ENCODE peak calls at places on chromosomes 5 and 9, in ten cellular contexts. G is body of pancreas, L is tibial artery, E is neuronal stem cell, K is AG04450, T is fibroblast of lung, W is neural progenitor cell, Q is heart left ventricle, I is spleen, Y is ovary. P is an unnamed sample. For H3K9me3, the result is how much of the 10 kb centered on the place peaks cover.

GRCh38 chr5:127820910-127821553 is 117.8 kb downstream of the CCDC192 start:
- DNase-seq in G (no peak), L (no peak), E (no peak), K (no peak), T (peak), W (no peak), Q (no peak), I (no peak), Y (no peak), P (peak)

GRCh38 chr9:136077491-136077890 is 17.6 kb downstream of the NACC2 start:
- DNase-seq in G (no peak), L (no peak), E (no peak), K (no peak), T (no peak), W (no peak), Q (peak), I (no peak), Y (peak), P (no peak)

GRCh38 chr9:91433180-91433579 is 9.5 kb upstream of the NFIL3 start:
- DNase-seq in G (no peak), L (no peak), E (no peak), K (peak), T (peak), W (no peak), Q (no peak), I (no peak), Y (no peak), P (peak)

GRCh38 chr5:6637022-6637421 is 3.8 kb downstream of the SRD5A1 start:
- DNase-seq in G (no peak), L (no peak), E (no peak), K (no peak), T (no peak), W (no peak), Q (no peak), I (no peak), Y (no peak), P (no peak)

GRCh38 chr5:135491552-135492318 is 39.6 kb upstream of the TIFAB start:
- DNase-seq in G (no peak), L (no peak), E (no peak), K (no peak), T (no peak), W (peak), Q (no peak), I (no peak), Y (no peak), P (peak)

GRCh38 chr9:133828338-133828997 is 90.3 kb upstream of the SARDH start:
- DNase-seq in G (no peak), L (no peak), E (no peak), K (no peak), T (no peak), W (no peak), Q (peak), I (no peak), Y (no peak), P (no peak)

GRCh38 chr5:14105717-14106435 is 37.3 kb upstream of the TRIO start:
- DNase-seq in G (peak), L (no peak), E (no peak), K (peak), T (peak), W (no peak), Q (no peak), I (no peak), Y (peak), P (peak)

GRCh38 chr9:79699479-79699878 is 127.7 kb downstream of the TLE4 start:
- DNase-seq in G (no peak), L (no peak), E (no peak), K (no peak), T (no peak), W (no peak), Q (no peak), I (no peak), Y (no peak), P (no peak)

GRCh38 chr5:172603425-172603824 is 37.6 kb upstream of the NEURL1B start:
- DNase-seq in G (no peak), L (no peak), E (peak), K (peak), T (peak), W (peak), Q (no peak), I (peak), Y (peak), P (no peak)

GRCh38 chr9:73219985-73220626 is 68.4 kb downstream of the ANXA1 start:
- DNase-seq in G (no peak), L (no peak), E (no peak), K (no peak), T (peak), W (no peak), Q (no peak), I (no peak), Y (no peak), P (no peak)

GRCh38 chr5:149486726-149487635 is 64.3 kb downstream of the CSNK1A1 start:
- DNase-seq in G (no peak), L (no peak), E (no peak), K (peak), T (peak), W (no peak), Q (no peak), I (no peak), Y (no peak), P (peak)

GRCh38 chr5:91556-92263 is at the start of gene PLEKHG4B:
- DNase-seq in G (no peak), L (no peak), E (peak), K (no peak), T (no peak), W (peak), Q (peak), I (peak), Y (peak), P (no peak)

GRCh38 chr9:16310288-16311145 is 560.0 kb downstream of the BNC2 start:
- DNase-seq in G (no peak), L (no peak), E (no peak), K (no peak), T (no peak), W (peak), Q (no peak), I (no peak), Y (peak), P (no peak)

GRCh38 chr9:98248737-98249474 is 6.5 kb downstream of the TBC1D2 start:
- DNase-seq in G (no peak), L (peak), E (no peak), K (peak), T (peak), W (no peak), Q (peak), I (peak), Y (no peak), P (peak)

GRCh38 chr9:6214903-6215302 is 704 bp upstream of the IL33 start:
- DNase-seq in G (no peak), L (no peak), E (no peak), K (no peak), T (peak), W (no peak), Q (no peak), I (no peak), Y (no peak), P (no peak)

GRCh38 chr5:67693956-67694564 is 497.5 kb upstream of the CD180 start:
- DNase-seq in G (peak), L (peak), E (no peak), K (no peak), T (peak), W (no peak), Q (peak), I (no peak), Y (peak), P (no peak)

GRCh38 chr5:171680485-171680884 is 105.1 kb upstream of the SMIM23 start:
- DNase-seq in G (no peak), L (peak), E (no peak), K (no peak), T (no peak), W (no peak), Q (no peak), I (no peak), Y (no peak), P (no peak)

GRCh38 chr5:144179226-144179625 is 8.6 kb downstream of the KCTD16 start:
- DNase-seq in G (no peak), L (no peak), E (no peak), K (no peak), T (no peak), W (no peak), Q (no peak), I (no peak), Y (no peak), P (no peak)

GRCh38 chr5:108822211-108822947 is 74.7 kb downstream of the FER start:
- DNase-seq in G (no peak), L (no peak), E (no peak), K (no peak), T (no peak), W (no peak), Q (no peak), I (no peak), Y (no peak), P (no peak)

DNA sequence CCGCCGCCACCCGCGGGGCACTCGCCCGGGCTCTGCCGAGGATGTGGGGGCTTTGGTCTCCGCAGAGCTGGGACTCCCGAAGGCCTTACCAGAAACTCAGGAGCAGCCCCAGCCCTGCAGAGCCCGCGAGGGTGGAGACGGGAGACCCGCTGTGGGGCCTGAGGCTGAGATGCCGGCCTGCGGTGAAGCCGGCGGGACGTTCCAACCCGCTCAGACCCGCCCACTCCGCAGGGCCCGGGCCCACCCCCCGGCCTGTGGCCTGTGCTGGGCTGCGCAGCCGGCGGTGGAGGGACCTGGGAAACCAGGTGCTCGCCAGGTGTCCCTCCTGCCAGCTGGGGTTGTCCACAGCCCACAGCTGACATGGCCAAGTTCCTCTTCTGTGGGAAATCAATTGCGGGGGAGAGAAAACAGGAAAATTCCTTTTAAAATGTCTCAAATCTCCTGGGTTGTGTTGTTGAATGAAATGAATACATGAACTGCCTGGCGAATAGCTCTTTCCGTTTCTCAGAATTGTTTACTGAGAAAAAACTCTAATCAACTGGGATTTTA is 48.9 kb upstream of the IRX4 start:
- DNase-seq in G (peak), L (no peak), E (no peak), K (no peak), T (no peak), W (peak), Q (no peak), I (no peak), Y (peak), P (no peak)
- H3K4me3 ChIP-seq in G (peak), L (peak), E (peak), K (no peak), T (no peak), W (peak), Q (peak), I (no peak), Y (peak), P (no peak)

GRCh38 chr9:93111001-93111370 is 15.0 kb downstream of the CARD19 start:
- DNase-seq in G (no peak), L (peak), E (no peak), K (no peak), T (no peak), W (no peak), Q (no peak), I (no peak), Y (peak), P (no peak)
- H3K9me3 ChIP-seq in G (under half), L (under half), E (under half), K (under half), T (under half), W (under half), Q (under half), I (under half), Y (under half), P (under half)

GRCh38 chr5:140141241-140141640 is 15.5 kb downstream of the IGIP start:
- DNase-seq in G (no peak), L (peak), E (no peak), K (peak), T (peak), W (no peak), Q (no peak), I (no peak), Y (no peak), P (no peak)
- H3K4me3 ChIP-seq in G (no peak), L (no peak), E (no peak), K (no peak), T (no peak), W (no peak), Q (no peak), I (no peak), Y (no peak), P (no peak)

DNA sequence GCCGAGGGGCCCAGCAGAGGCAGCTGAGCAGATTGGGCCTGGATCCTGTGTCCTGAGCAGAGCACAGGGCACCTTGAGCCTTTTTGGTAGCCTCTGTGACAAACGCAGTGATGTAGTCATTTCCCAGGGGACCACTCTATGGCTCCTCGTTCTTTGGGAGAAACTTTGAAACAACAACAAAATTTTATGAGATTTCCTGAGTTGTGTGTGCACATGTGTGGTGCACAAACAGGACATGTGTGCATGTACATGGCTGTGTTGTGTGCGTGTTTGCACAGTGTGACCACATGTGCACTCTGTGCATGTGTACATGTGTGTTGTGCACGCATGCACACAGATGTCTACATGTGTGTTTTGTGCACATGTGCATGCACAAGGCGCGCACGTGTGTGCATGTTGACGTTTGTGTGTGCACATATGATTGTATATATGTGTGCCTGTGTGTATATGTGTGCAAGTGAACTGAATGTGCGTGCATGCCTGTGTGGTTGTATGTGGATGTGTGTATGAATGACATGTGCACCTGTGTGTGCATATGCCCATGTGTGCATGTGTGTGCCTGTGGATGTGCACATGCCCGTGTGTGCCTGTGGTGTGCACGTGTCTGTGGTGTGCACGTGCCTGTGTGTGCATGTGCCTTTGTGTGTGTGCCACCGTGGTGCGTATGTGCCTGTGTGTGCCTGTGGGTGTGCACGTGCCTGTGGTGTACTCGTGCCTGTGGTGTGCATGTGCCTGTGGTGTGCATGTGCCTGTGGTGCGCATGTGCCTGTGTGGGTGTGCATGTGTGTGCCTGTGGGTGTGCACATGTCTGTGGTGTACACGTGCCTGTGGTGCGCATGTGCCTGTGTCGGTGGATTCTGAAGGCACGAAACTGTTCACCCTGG is 221.6 kb downstream of the CACNA1B start:
- DNase-seq in G (no peak), L (no peak), E (no peak), K (no peak), T (no peak), W (no peak), Q (peak), I (peak), Y (no peak), P (no peak)
- H3K9me3 ChIP-seq in G (under half), L (under half), E (under half), K (half or more), T (under half), W (under half), Q (under half), I (under half), Y (under half), P (under half)

DNA sequence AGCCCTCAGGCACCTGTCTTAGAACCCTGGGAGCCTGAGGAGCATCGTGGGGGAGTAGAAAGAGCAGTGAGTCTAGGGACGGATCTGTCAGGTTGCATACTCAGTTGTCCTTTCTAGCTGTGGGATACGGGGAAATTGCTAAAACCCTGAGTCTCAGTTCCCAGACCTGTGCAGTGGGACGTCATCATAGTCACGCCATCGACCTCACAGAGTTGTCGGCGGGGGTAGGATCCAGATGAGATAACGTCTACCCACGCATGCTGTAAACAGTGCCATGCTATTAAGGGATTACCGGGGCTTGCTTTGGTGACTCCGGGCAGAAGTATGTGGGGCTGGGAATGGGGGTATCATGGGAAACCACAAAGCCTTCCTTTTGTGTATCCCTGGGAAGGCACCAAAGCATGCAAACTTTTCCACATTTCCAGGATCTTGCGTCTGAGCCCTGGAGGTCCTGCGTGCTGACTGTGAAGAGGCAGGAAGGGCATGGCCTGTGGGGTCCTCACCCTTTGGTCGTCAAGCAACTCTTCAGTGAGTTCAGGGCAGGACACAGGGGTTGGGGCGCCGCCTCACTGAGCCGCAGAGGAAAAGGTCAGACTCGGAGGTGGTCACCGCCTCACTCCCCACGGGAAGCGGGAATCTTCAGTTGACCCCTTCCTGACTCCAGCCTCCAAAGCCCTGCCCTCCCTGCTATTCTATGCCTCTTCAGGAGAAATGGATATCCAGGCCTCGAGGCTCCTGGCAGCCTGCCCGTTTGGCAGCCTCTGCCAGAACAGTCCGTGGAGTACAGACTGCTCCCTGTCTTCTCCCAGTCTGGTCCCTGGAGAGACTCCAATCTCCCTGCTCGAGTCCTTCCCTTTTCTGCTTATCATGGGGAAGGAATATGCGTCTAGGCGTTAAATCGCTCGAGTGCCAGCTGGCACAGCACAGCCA is 186.8 kb upstream of the KLF9 start:
- DNase-seq in G (peak), L (peak), E (no peak), K (peak), T (peak), W (no peak), Q (peak), I (peak), Y (peak), P (no peak)
- H3K4me3 ChIP-seq in G (no peak), L (peak), E (no peak), K (peak), T (peak), W (no peak), Q (peak), I (no peak), Y (no peak), P (no peak)